ENCODE peak calls at places on chromosomes 5 and 9, in six cellular contexts. B, C, P, Z, U and T are unnamed samples.

GRCh38 chr5:175889910-175890684 is 18.7 kb downstream of the CPLX2 start:
- DNase-seq in B (no peak), C (peak; percentile 17), P (no peak), Z (no peak), U (no peak), T (no peak)

GRCh38 chr9:14277202-14277601 is 36.7 kb downstream of the NFIB start:
- DNase-seq in B (no peak), C (peak; percentile 75), P (peak; percentile 59), Z (peak; percentile 11), U (no peak), T (no peak)

GRCh38 chr9:69600314-69601047 is 71.7 kb downstream of the APBA1 start:
- DNase-seq in B (no peak), C (no peak), P (no peak), Z (no peak), U (no peak), T (no peak)

GRCh38 chr9:137054932-137055384 is 1.1 kb upstream of the ENTPD2 start:
- DNase-seq in B (no peak), C (no peak), P (no peak), Z (no peak), U (no peak), T (no peak)

GRCh38 chr9:36396985-36397384 is 3.1 kb downstream of the RNF38 start:
- DNase-seq in B (no peak), C (no peak), P (peak; percentile 22), Z (peak; percentile 17), U (no peak), T (no peak)

GRCh38 chr5:82812575-82812974 is 264.6 kb downstream of the TMEM167A start:
- DNase-seq in B (no peak), C (peak; percentile 7), P (peak; percentile 71), Z (no peak), U (no peak), T (no peak)

GRCh38 chr9:94026816-94027215 is 57.4 kb upstream of the PTPDC1 start:
- DNase-seq in B (no peak), C (no peak), P (no peak), Z (no peak), U (no peak), T (no peak)

GRCh38 chr5:79743846-79744605 is 54.4 kb downstream of the CMYA5 start:
- DNase-seq in B (no peak), C (peak; percentile 22), P (no peak), Z (peak; percentile 91), U (no peak), T (no peak)

GRCh38 chr9:16385590-16386578 is 484.6 kb downstream of the BNC2 start:
- DNase-seq in B (no peak), C (peak; percentile 80), P (peak; percentile 32), Z (no peak), U (no peak), T (no peak)

GRCh38 chr5:168364151-168364661 is 72.8 kb downstream of the WWC1 start:
- DNase-seq in B (no peak), C (peak; percentile 80), P (no peak), Z (peak; percentile 86), U (no peak), T (no peak)

GRCh38 chr9:115423646-115424045 is 305.7 kb upstream of the TNC start:
- DNase-seq in B (no peak), C (no peak), P (no peak), Z (no peak), U (no peak), T (no peak)

GRCh38 chr9:128124873-128125574 is 2.5 kb downstream of the PTGES2 start:
- DNase-seq in B (peak; percentile 88), C (peak; percentile 45), P (peak; percentile 56), Z (no peak), U (peak; percentile 66), T (peak; percentile 56)

GRCh38 chr5:50667653-50668403 is 1.4 kb downstream of the PARP8 start:
- DNase-seq in B (peak; percentile 77), C (peak; percentile 52), P (peak; percentile 88), Z (peak; percentile 35), U (peak; percentile 36), T (peak; percentile 67)

GRCh38 chr9:127501821-127502343 is 50.6 kb downstream of the LRSAM1 start:
- DNase-seq in B (no peak), C (peak; percentile 35), P (no peak), Z (no peak), U (no peak), T (no peak)

GRCh38 chr9:101530076-101530711 is 3.5 kb upstream of the RNF20 start:
- DNase-seq in B (peak; percentile 81), C (peak; percentile 82), P (peak; percentile 83), Z (peak; percentile 71), U (no peak), T (peak; percentile 64)

GRCh38 chr5:76720988-76721569 is 5.2 kb downstream of the F2R start:
- DNase-seq in B (no peak), C (no peak), P (peak; percentile 36), Z (no peak), U (no peak), T (no peak)

GRCh38 chr9:81141952-81142351 is 547.4 kb downstream of the TLE1 start:
- DNase-seq in B (no peak), C (no peak), P (no peak), Z (no peak), U (no peak), T (no peak)

GRCh38 chr5:137201876-137202275 is 297.2 kb downstream of the SPOCK1 start:
- DNase-seq in B (no peak), C (peak; percentile 59), P (peak; percentile 29), Z (no peak), U (no peak), T (no peak)

GRCh38 chr5:140868721-140869554 is at the start of gene PCDHA11:
- DNase-seq in B (peak; percentile 68), C (no peak), P (no peak), Z (no peak), U (no peak), T (peak; percentile 42)

GRCh38 chr9:20532584-20532983 is 89.7 kb downstream of the MLLT3 start:
- DNase-seq in B (no peak), C (no peak), P (no peak), Z (no peak), U (no peak), T (no peak)

GRCh38 chr5:16504571-16504970 is 39.0 kb upstream of the ZNF622 start:
- DNase-seq in B (no peak), C (no peak), P (no peak), Z (no peak), U (no peak), T (no peak)

GRCh38 chr5:127957183-127957582 is 126.4 kb upstream of the SLC12A2 start:
- DNase-seq in B (no peak), C (peak; percentile 72), P (peak; percentile 43), Z (peak; percentile 74), U (no peak), T (no peak)

GRCh38 chr9:127384016-127384730 is 12.8 kb upstream of the SLC2A8 start:
- DNase-seq in B (no peak), C (no peak), P (no peak), Z (peak; percentile 64), U (no peak), T (no peak)

GRCh38 chr9:111632051-111632450 is 917 bp downstream of the DNAJC25 start:
- DNase-seq in B (no peak), C (no peak), P (peak; percentile 24), Z (no peak), U (no peak), T (no peak)

GRCh38 chr5:96718635-96719077 is 56.5 kb downstream of the CAST start:
- DNase-seq in B (no peak), C (no peak), P (no peak), Z (no peak), U (no peak), T (no peak)

GRCh38 chr5:132785355-132785754 is 8.3 kb upstream of the SEPTIN8 start:
- DNase-seq in B (no peak), C (peak; percentile 23), P (no peak), Z (no peak), U (no peak), T (no peak)

GRCh38 chr5:35354751-35355150 is 124.5 kb upstream of the PRLR start:
- DNase-seq in B (no peak), C (no peak), P (no peak), Z (no peak), U (no peak), T (no peak)

DNA sequence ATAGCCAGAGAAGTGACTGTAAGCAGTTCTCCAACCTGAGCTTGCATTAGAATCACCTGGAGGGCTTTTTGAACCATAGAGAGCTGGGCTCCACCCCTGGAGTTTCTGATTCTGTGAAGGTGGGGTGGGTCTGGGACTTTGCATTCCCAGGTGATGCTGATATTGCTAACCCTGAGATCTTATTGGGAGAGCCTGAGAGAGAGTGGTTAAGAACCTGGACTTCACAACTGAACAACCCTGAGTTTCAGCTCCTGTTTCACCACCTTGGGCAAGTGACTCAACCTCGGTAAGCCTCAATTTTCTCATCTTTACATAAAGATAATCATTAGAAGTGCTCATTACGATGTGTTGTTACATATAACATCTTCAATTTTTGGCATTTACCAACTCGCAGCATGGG is 498.6 kb downstream of the EBF1 start:
- DNase-seq in B (no peak), C (no peak), P (no peak), Z (no peak), U (no peak), T (no peak)
- H3K9me3 ChIP-seq in B (no peaks in the 10 kb centered on the region), C (peaks cover 2% of the 10 kb centered on the region), P (no peaks in the 10 kb centered on the region), Z (no peaks in the 10 kb centered on the region), U (no peaks in the 10 kb centered on the region), T (peaks cover 2% of the 10 kb centered on the region)

DNA sequence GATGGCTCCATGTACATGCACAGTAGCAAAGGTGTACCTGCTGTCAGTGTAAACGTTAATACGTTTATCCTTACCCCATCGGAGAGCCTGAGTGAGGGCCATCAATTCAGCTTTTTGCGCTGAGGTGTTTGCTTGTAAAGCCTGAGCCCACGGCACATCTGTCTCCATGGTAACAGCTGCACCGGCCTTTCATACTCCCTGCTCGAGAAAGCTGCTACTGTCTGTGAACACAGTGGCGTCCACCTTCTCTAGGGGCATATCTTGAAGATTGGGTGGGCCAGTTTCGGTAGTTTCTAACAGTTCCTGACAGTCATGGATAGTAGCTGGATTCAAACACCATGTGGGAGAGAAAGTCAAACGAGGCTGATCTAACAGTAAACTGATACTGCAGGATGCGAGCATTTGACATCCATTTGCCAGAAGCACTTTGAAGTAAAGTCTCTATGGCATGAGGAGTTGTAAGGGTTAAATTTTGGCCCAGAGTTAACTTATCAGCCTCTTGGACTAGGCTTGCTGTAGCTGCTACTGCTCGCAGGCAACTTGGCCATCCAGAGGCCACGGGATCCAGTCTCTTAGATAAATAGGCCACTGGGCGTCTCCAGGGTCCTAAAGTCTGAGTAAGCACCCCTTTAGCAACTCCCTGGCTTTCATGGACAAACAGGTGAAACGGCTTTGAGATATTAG is 21.0 kb upstream of the RHOBTB3 start:
- DNase-seq in B (peak; percentile 80), C (no peak), P (peak; percentile 60), Z (no peak), U (no peak), T (no peak)
- H3K18ac ChIP-seq in B (no peak overlapping the region), C (no peak overlapping the region), P (no peak overlapping the region), Z (peak overlapping the region; percentile 55), U (no peak overlapping the region), T (no peak overlapping the region)

DNA sequence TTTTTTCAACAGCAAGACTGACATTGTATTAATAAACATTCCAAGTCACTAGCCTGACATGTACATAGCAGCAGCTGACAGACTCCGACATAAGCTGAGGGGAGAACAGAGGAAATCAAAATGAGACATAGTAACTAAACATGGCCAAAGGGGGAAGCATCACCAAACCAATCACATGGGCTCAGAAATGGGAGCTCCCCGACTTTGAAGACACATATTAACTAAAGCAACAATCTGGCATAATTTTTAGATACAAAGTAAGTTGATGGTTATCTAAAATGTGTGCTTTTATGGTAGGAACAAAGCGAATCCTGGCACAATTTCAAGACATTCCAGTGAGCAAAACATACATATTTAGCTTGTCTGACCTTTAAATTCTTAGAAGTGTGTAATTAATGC is 156.8 kb downstream of the MAPKAP1 start:
- DNase-seq in B (no peak), C (peak; percentile 17), P (peak; percentile 29), Z (no peak), U (no peak), T (no peak)
- H3K27ac ChIP-seq in B (no peak overlapping the region), C (no peak overlapping the region), P (peak overlapping the region; percentile 10), Z (no peak overlapping the region), U (no peak overlapping the region), T (no peak overlapping the region)

GRCh38 chr5:55232194-55232984 is 1.0 kb downstream of the CCNO start:
- DNase-seq in B (peak; percentile 63), C (no peak), P (peak; percentile 35), Z (no peak), U (no peak), T (peak; percentile 38)
- H3K9me3 ChIP-seq in B (no peaks in the 10 kb centered on the region), C (peaks cover 4% of the 10 kb centered on the region), P (no peaks in the 10 kb centered on the region), Z (peaks cover under 1% of the 10 kb centered on the region), U (no peaks in the 10 kb centered on the region), T (no peaks in the 10 kb centered on the region)